ENCODE peak calls at places on chromosomes 1 and 21, in five cellular contexts. M is cardiac muscle cell, K is neural crest cell, L is RPMI7951, Q is aorta. D is an unnamed sample.

GRCh38 chr1:175823401-175823800 is 80.0 kb upstream of the TNR start:
- DNase-seq in L (no peak), Q (no peak), M (no peak), K (no peak), D (peak; percentile 14)

GRCh38 chr1:50368179-50369007 is 54.9 kb downstream of the DMRTA2 start:
- DNase-seq in L (peak; percentile 9), Q (no peak), K (peak; percentile 62), M (peak; percentile 63), D (no peak)

GRCh38 chr1:3598051-3598471 is 13.2 kb downstream of the MEGF6 start:
- DNase-seq in L (no peak), Q (no peak), K (peak; percentile 29), M (peak; percentile 38), D (no peak)

GRCh38 chr1:97906567-97907228 is 14.1 kb downstream of the DPYD start:
- DNase-seq in K (no peak), Q (peak; percentile 64), L (peak; percentile 88), M (no peak), D (peak; percentile 71)

GRCh38 chr1:51425273-51425672 is 93.8 kb downstream of the EPS15 start:
- DNase-seq in K (no peak), M (no peak), Q (no peak), L (no peak), D (no peak)

GRCh38 chr1:154730986-154731489 is 123.1 kb upstream of the ADAR start:
- DNase-seq in Q (no peak), K (no peak), M (no peak), L (no peak), D (no peak)

GRCh38 chr1:205689479-205689878 is 9.2 kb upstream of the SLC45A3 start:
- DNase-seq in K (no peak), Q (no peak), M (peak; percentile 51), L (no peak), D (no peak)

GRCh38 chr1:204565617-204566582 is 49.7 kb downstream of the MDM4 start:
- DNase-seq in M (peak; percentile 71), L (peak; percentile 62), Q (no peak), K (peak; percentile 41), D (peak; percentile 52)

GRCh38 chr1:101148987-101149386 is 87.8 kb upstream of the S1PR1 start:
- DNase-seq in Q (no peak), K (no peak), M (no peak), L (no peak), D (peak; percentile 28)

GRCh38 chr21:15062566-15062965 is 2.2 kb downstream of the NRIP1 start:
- DNase-seq in Q (no peak), L (no peak), K (no peak), M (no peak), D (no peak)

D was measured in GM04504.